ENCODE peak calls at places on chromosomes 7 and 10, in six cellular contexts. Y is ovary, E is suprapubic skin, V is sigmoid colon, C is IMR-90, M is endothelial cell of umbilical vein. R is an unnamed sample.

GRCh38 chr10:91247360-91248111 is 27.1 kb downstream of the PCGF5 start:
- DNase-seq in E (no peak), M (peak), C (peak), V (no peak), Y (no peak), R (no peak)

GRCh38 chr10:35784751-35785150 is 142.7 kb upstream of the FZD8 start:
- DNase-seq in V (no peak), C (no peak), M (no peak), Y (no peak), E (no peak), R (no peak)

GRCh38 chr10:97318772-97319651 is at the start of gene FRAT1:
- DNase-seq in M (peak), Y (peak), E (peak), C (peak), V (peak), R (peak)

GRCh38 chr7:101608772-101609713 is 20.1 kb downstream of the MYL10 start:
- DNase-seq in V (no peak), C (no peak), M (no peak), E (no peak), Y (no peak), R (no peak)

GRCh38 chr10:13847201-13847631 is 260.5 kb downstream of the PRPF18 start:
- DNase-seq in E (no peak), Y (no peak), C (no peak), M (no peak), V (no peak), R (no peak)

GRCh38 chr10:35564276-35564982 is 40.7 kb upstream of the GJD4 start:
- DNase-seq in V (no peak), E (no peak), C (peak), Y (no peak), M (peak), R (no peak)

GRCh38 chr7:67857698-67858097 is 861.1 kb downstream of the TYW1 start:
- DNase-seq in M (no peak), C (no peak), Y (no peak), E (no peak), V (no peak), R (no peak)

GRCh38 chr7:36784991-36785940 is 61.0 kb upstream of the AOAH start:
- DNase-seq in M (no peak), V (peak), Y (no peak), E (no peak), C (no peak), R (no peak)

GRCh38 chr7:44979481-44980392 is 922 bp upstream of the MYO1G start:
- DNase-seq in M (no peak), Y (no peak), E (no peak), C (no peak), V (peak), R (no peak)

GRCh38 chr10:91190876-91191580 is 29.4 kb upstream of the PCGF5 start:
- DNase-seq in M (no peak), E (no peak), Y (no peak), V (no peak), C (peak), R (no peak)

GRCh38 chr10:123614888-123615287 is 51.3 kb upstream of the GPR26 start:
- DNase-seq in Y (no peak), V (no peak), E (no peak), C (peak), M (peak), R (peak)

GRCh38 chr10:48506147-48506917 is 98.5 kb downstream of the ARHGAP22 start:
- DNase-seq in M (peak), V (no peak), Y (no peak), E (no peak), C (peak), R (no peak)

GRCh38 chr10:67722113-67722512 is 26.1 kb upstream of the CTNNA3 start:
- DNase-seq in M (no peak), Y (no peak), V (no peak), E (no peak), C (no peak), R (no peak)

GRCh38 chr10:77236700-77237099 is 400.9 kb downstream of the KCNMA1 start:
- DNase-seq in C (peak), E (no peak), Y (no peak), M (no peak), V (no peak), R (no peak)

GRCh38 chr10:132460691-132461090 is 63.7 kb downstream of the PWWP2B start:
- DNase-seq in M (no peak), Y (no peak), C (no peak), E (no peak), V (no peak), R (no peak)

GRCh38 chr7:106767498-106768323 is 97.4 kb upstream of the PIK3CG start:
- DNase-seq in C (peak), V (no peak), E (no peak), Y (no peak), M (no peak), R (no peak)

GRCh38 chr7:34165927-34166550 is 260.7 kb downstream of the BMPER start:
- DNase-seq in Y (no peak), C (peak), E (no peak), V (no peak), M (peak), R (no peak)

GRCh38 chr7:767941-768729 is 41.1 kb upstream of the PRKAR1B start:
- DNase-seq in M (no peak), Y (peak), C (peak), V (no peak), E (no peak), R (no peak)

GRCh38 chr10:90112681-90113080 is 411.3 kb downstream of the KIF20B start:
- DNase-seq in Y (no peak), E (no peak), V (no peak), C (peak), M (no peak), R (no peak)

GRCh38 chr7:119964640-119965542 is 308.1 kb upstream of the KCND2 start:
- DNase-seq in M (peak), E (no peak), Y (no peak), C (peak), V (no peak), R (no peak)

GRCh38 chr10:67115972-67116371 is 190.1 kb downstream of the LRRTM3 start:
- DNase-seq in V (no peak), M (peak), E (no peak), Y (no peak), C (no peak), R (no peak)

GRCh38 chr10:66365686-66366085 is 560.1 kb upstream of the LRRTM3 start:
- DNase-seq in E (no peak), Y (no peak), M (no peak), V (no peak), C (no peak), R (no peak)

GRCh38 chr7:111511845-111512244 is 50.4 kb downstream of the IMMP2L start:
- DNase-seq in Y (no peak), E (no peak), V (no peak), M (no peak), C (peak), R (no peak)

GRCh38 chr10:10418397-10418796 is 599.3 kb upstream of the CELF2 start:
- DNase-seq in Y (no peak), M (no peak), C (no peak), V (no peak), E (no peak), R (no peak)

GRCh38 chr7:34570300-34570699 is 87.7 kb upstream of the NPSR1 start:
- DNase-seq in Y (no peak), C (no peak), V (no peak), M (no peak), E (no peak), R (no peak)

GRCh38 chr7:22617166-22617565 is 109.8 kb upstream of the IL6 start:
- DNase-seq in Y (no peak), E (no peak), M (no peak), V (no peak), C (no peak), R (no peak)

GRCh38 chr10:125231116-125231812 is 70.9 kb upstream of the CTBP2 start:
- DNase-seq in V (no peak), E (no peak), M (no peak), Y (no peak), C (peak), R (no peak)

GRCh38 chr10:3781458-3782098 is 3.4 kb downstream of the KLF6 start:
- DNase-seq in E (no peak), C (peak), Y (peak), V (peak), M (peak), R (peak)

GRCh38 chr10:117929321-117930067 is 117.2 kb downstream of the RAB11FIP2 start:
- DNase-seq in M (no peak), E (no peak), C (no peak), Y (no peak), V (no peak), R (no peak)

GRCh38 chr7:152136623-152137022 is 111.1 kb downstream of the GALNT11 start:
- DNase-seq in V (no peak), E (no peak), M (no peak), Y (no peak), C (peak), R (no peak)

GRCh38 chr7:107697246-107698044 is 36.8 kb downstream of the SLC26A4 start:
- DNase-seq in Y (no peak), V (no peak), M (peak), C (no peak), E (no peak), R (no peak)

GRCh38 chr10:79098596-79099015 is 29.8 kb downstream of the ZMIZ1 start:
- DNase-seq in E (no peak), V (no peak), M (no peak), C (peak), Y (no peak), R (no peak)
- TF ChIP-seq CTCF in E (no peak), V (no peak), M (no peak), C (no peak), Y (no peak), R (no peak)

GRCh38 chr7:95527033-95527775 is 41.5 kb downstream of the ASB4 start:
- DNase-seq in Y (peak), V (peak), M (peak), C (peak), E (no peak), R (no peak)
- TF ChIP-seq POLR2A in Y (no peak), V (no peak), M (no peak), C (no peak), E (no peak), R (no peak)

DNA sequence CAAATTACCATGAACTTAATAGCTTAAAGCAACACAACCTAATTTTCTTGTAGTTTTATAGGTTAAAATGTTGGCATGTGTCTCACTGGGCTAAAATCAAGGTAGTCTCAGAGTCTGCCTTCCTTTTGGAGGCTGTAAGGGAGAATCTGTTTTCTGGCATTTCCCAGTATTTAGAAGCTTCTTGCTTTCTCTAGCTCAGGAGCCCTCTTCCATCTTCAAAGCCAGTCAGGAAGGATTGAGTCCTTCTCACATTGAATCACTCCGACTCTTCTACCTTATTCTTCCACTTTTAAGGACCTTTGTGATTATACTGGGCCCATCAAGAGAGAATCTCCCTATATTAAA is 156.2 kb downstream of the MBL2 start:
- DNase-seq in E (no peak), V (no peak), M (no peak), Y (no peak), C (no peak), R (no peak)
- H3K27ac ChIP-seq in E (no peak), V (no peak), M (no peak), Y (no peak), C (peak), R (no peak)

GRCh38 chr10:116737582-116738358 is 4.6 kb downstream of the HSPA12A start:
- DNase-seq in C (no peak), V (no peak), Y (peak), M (no peak), E (no peak), R (no peak)
- TF ChIP-seq CTCF in C (peak), V (no peak), Y (no peak), M (no peak), E (peak), R (no peak)

DNA sequence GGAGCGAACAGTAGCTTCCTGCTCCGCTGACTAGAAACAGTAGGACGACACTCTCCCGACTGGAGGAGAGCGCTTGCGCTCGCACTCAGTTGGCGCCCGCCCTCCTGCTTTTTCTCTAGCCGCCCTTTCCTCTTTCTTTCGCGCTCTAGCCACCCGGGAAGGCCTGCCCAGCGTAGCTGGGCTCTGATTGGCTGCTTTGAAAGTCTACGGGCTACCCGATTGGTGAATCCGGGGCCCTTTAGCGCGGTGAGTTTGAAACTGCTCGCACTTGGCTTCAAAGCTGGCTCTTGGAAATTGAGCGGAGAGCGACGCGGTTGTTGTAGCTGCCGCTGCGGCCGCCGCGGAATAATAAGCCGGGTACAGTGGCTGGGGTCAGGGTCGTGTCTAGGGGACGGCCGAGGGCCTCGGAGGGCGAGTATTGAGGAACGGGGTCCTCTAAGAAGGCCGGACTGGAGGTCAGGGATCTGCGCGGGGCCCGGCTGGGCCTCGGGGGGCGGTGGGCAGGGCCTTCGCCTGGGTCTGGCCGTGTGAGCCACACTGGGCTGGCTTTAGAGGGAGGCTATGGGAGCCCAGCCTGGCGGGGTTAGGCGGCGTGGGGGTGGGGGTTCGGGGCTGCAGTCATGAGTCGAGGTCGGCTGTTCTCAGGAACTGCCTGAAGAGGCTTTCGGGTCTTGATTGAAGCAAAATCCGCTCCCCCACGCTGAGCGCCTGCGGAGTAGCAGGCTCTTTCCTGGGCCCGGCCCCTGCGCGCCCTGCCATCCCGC is at the start of gene CDK1:
- DNase-seq in E (peak), M (peak), Y (peak), V (peak), C (peak), R (peak)
- TF ChIP-seq POLR2A in E (no peak), M (peak), Y (no peak), V (no peak), C (peak), R (peak)

GRCh38 chr10:112955736-112956421 is 5.8 kb downstream of the TCF7L2 start:
- DNase-seq in V (peak), M (peak), Y (no peak), E (no peak), C (peak), R (no peak)

GRCh38 chr10:112953075-112953501 is 3.0 kb downstream of the TCF7L2 start:
- DNase-seq in M (peak), C (peak), E (no peak), Y (peak), V (peak), R (no peak)

GRCh38 chr10:112953760-112954159 is 3.7 kb downstream of the TCF7L2 start:
- DNase-seq in V (no peak), M (peak), C (peak), E (no peak), Y (no peak), R (no peak)

GRCh38 chr10:112956631-112957350 is 6.7 kb downstream of the TCF7L2 start:
- DNase-seq in M (peak), C (no peak), Y (no peak), E (no peak), V (peak), R (no peak)

GRCh38 chr10:112954974-112955735 is 5.1 kb downstream of the TCF7L2 start:
- DNase-seq in E (no peak), Y (no peak), M (peak), V (no peak), C (no peak), R (no peak)
- H3K27ac ChIP-seq in E (peak), Y (peak), M (peak), V (peak), C (peak), R (peak)

GRCh38 chr7:132004528-132004927 is 448.1 kb upstream of the PODXL start:
- DNase-seq in E (no peak), V (no peak), M (no peak), Y (no peak), C (no peak), R (no peak)
- TF ChIP-seq CTCF in E (no peak), V (peak), M (no peak), Y (no peak), C (peak), R (no peak)

DNA sequence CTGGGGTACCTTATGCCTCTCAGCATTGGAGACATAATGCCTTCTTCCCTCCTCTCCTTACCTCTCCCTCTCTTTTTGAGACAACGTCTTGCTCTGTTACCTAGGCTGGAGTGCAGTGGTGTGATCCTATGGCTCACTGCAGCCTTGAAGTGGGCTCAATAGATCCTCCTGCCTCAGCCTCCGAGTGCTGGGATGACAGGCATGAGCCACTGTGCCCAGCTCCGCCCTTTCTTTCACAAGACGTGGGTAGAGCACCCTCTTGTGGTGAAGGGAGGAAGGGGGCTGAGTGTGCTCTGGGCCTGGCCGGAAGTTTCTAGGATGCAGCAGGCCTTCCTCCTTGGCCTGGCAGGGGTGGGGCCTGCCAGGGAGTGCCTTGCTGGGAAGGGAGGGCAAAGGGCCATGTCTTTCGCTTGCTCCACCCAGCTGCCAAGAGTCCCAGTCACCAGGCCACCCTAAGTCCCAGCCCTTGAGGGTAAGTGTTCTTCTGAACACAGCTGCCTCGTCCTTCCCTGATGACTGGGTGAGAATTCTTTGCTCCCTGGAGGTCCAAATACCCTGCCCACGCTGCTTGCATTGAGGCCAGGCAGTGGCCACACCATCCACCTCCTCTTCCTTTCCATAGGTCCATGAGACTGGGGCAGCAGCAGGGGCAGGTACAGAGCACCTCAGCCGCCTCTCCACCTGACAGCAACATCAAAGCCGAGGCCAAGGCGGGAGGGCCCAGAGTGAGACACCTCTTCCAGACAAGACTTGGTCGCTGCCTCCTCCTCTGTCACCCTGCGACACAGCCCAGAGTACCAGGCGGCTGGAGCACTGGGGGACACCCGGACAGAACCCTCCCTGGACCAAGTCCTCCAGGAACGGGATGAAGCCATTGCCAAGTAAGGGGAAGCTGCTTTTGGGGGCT is 3.7 kb downstream of the ABHD11 start:
- DNase-seq in V (peak), E (peak), M (peak), Y (no peak), C (peak), R (peak)
- TF ChIP-seq POLR2A in V (no peak), E (no peak), M (no peak), Y (no peak), C (no peak), R (no peak)

GRCh38 chr10:59376817-59377340 is 14.5 kb upstream of the FAM13C start:
- DNase-seq in V (no peak), C (no peak), Y (no peak), E (no peak), M (no peak), R (no peak)

GRCh38 chr10:59375990-59376389 is 13.6 kb upstream of the FAM13C start:
- DNase-seq in E (no peak), C (no peak), V (no peak), Y (no peak), M (no peak), R (no peak)

GRCh38 chr10:59372543-59372942 is 10.2 kb upstream of the FAM13C start:
- DNase-seq in M (no peak), Y (no peak), C (peak), E (no peak), V (no peak), R (no peak)

GRCh38 chr10:59373071-59373470 is 10.7 kb upstream of the FAM13C start:
- DNase-seq in M (no peak), V (no peak), E (no peak), C (peak), Y (no peak), R (no peak)
- H3K27ac ChIP-seq in M (no peak), V (peak), E (no peak), C (peak), Y (no peak), R (no peak)

DNA sequence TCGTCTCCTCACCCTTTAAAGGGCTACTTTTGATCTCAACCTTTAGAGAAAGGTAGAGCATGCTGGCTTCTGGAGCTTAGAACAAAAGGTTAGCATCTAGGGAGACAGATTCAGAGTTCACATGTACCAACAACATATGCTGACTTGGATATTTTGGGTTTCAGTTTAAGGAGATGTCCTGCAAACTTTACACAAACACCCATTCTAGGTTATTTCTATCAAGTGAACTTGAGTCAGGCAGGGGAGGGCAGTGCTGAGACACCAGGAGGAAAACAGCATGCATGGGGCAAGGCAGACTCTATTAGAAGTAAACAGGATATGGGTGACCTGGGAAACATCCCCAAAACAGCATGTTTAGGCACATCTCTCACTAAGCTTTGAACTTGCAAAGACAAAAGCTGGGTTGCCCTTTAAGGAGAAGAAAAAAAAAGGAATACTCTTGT is 43.8 kb downstream of the ARL4A start:
- DNase-seq in Y (no peak), V (no peak), C (peak), M (peak), E (no peak), R (no peak)
- TF ChIP-seq CTCF in Y (no peak), V (no peak), C (no peak), M (no peak), E (no peak), R (no peak)